ENCODE peak calls at places on chromosomes 13 and 19, in five cellular contexts. V is PC-3, K is ovary, N is IMR-90, Z is psoas muscle. U is an unnamed sample.

GRCh38 chr19:55390461-55390880 is 4.7 kb downstream of the RPL28 start:
- DNase-seq in Z (no peak), K (no peak), V (no peak), N (no peak), U (no peak)

GRCh38 chr13:22278336-22278929 is 607.6 kb downstream of the FGF9 start:
- DNase-seq in N (peak; percentile 63), K (no peak), Z (no peak), V (peak; percentile 44), U (peak; percentile 80)

GRCh38 chr19:38842439-38843174 is 7.2 kb downstream of the HNRNPL start:
- DNase-seq in V (no peak), Z (peak; percentile 43), K (no peak), N (no peak), U (no peak)

GRCh38 chr19:6674868-6675305 is 4.9 kb upstream of the TNFSF14 start:
- DNase-seq in V (peak; percentile 87), Z (peak; percentile 74), K (no peak), N (peak; percentile 21), U (peak; percentile 85)

GRCh38 chr19:55660991-55661390 is 6.2 kb downstream of the U2AF2 start:
- DNase-seq in V (no peak), K (no peak), N (no peak), Z (peak; percentile 44), U (no peak)

GRCh38 chr19:5967994-5968430 is 9.9 kb downstream of the RANBP3 start:
- DNase-seq in N (peak; percentile 88), K (peak; percentile 43), V (peak; percentile 81), Z (no peak), U (peak; percentile 83)

GRCh38 chr19:10113964-10114650 is 2.6 kb downstream of the P2RY11 start:
- DNase-seq in K (no peak), V (peak; percentile 11), N (no peak), Z (peak; percentile 53), U (no peak)

GRCh38 chr19:16405797-16406196 is 66.0 kb downstream of the EPS15L1 start:
- DNase-seq in Z (peak; percentile 34), N (no peak), V (no peak), K (no peak), U (no peak)

GRCh38 chr19:46606019-46606418 is 4.9 kb downstream of the CALM3 start:
- DNase-seq in K (no peak), N (no peak), Z (no peak), V (no peak), U (no peak)

GRCh38 chr13:66837246-66837645 is 392.9 kb downstream of the PCDH9 start:
- DNase-seq in V (no peak), K (no peak), N (no peak), Z (no peak), U (no peak)

GRCh38 chr19:54422136-54422535 is 6.9 kb downstream of the TTYH1 start:
- DNase-seq in Z (no peak), V (no peak), N (no peak), K (no peak), U (no peak)

GRCh38 chr13:46903748-46904147 is 6.9 kb upstream of the HTR2A start:
- DNase-seq in Z (no peak), K (no peak), V (peak; percentile 37), N (peak; percentile 17), U (no peak)

GRCh38 chr19:3353493-3353892 is 12.9 kb upstream of the NFIC start:
- DNase-seq in K (no peak), N (no peak), Z (no peak), V (no peak), U (no peak)

GRCh38 chr19:3254520-3254919 is 30.1 kb downstream of the CELF5 start:
- DNase-seq in V (no peak), K (no peak), N (no peak), Z (no peak), U (no peak)

GRCh38 chr13:95749545-95749944 is 72.6 kb downstream of the DNAJC3 start:
- DNase-seq in N (no peak), K (no peak), Z (no peak), V (no peak), U (no peak)

GRCh38 chr13:79307866-79308298 is 98.2 kb downstream of the RBM26 start:
- DNase-seq in K (peak; percentile 30), Z (peak; percentile 39), N (peak; percentile 61), V (peak; percentile 3), U (peak; percentile 20)

GRCh38 chr19:49997709-49998108 is 27.5 kb downstream of the VRK3 start:
- DNase-seq in V (peak; percentile 48), N (peak; percentile 13), K (no peak), Z (no peak), U (no peak)

GRCh38 chr19:48992571-48993174 is 436 bp downstream of the GYS1 start:
- DNase-seq in Z (no peak), N (no peak), K (no peak), V (no peak), U (no peak)

GRCh38 chr13:90315061-90315460 is 1032.4 kb upstream of the MIR17HG start:
- DNase-seq in V (no peak), K (no peak), N (no peak), Z (no peak), U (no peak)

GRCh38 chr19:35109395-35110112 is 6.1 kb upstream of the FXYD3 start:
- DNase-seq in Z (peak; percentile 69), N (no peak), V (no peak), K (no peak), U (no peak)

GRCh38 chr19:47274071-47274890 is at the start of gene INAFM1:
- DNase-seq in N (peak; percentile 86), V (peak; percentile 87), K (peak; percentile 99), Z (peak; percentile 98), U (peak; percentile 98)

GRCh38 chr13:105346141-105346766 is 1189.2 kb downstream of the EFNB2 start:
- DNase-seq in N (peak; percentile 90), V (peak; percentile 70), Z (no peak), K (no peak), U (no peak)

GRCh38 chr13:37775871-37776270 is 93.7 kb downstream of the TRPC4 start:
- DNase-seq in Z (no peak), N (peak; percentile 60), V (no peak), K (no peak), U (no peak)

GRCh38 chr13:50539791-50540530 is 303.5 kb downstream of the DLEU7 start:
- DNase-seq in K (no peak), V (no peak), N (no peak), Z (no peak), U (no peak)

GRCh38 chr19:16969127-16969526 is 57.5 kb downstream of the CPAMD8 start:
- DNase-seq in K (no peak), V (peak; percentile 63), Z (no peak), N (no peak), U (no peak)

GRCh38 chr19:4980087-4980486 is 11.2 kb downstream of the KDM4B start:
- DNase-seq in V (no peak), K (no peak), Z (no peak), N (no peak), U (no peak)

GRCh38 chr19:44051654-44052402 is at the start of gene ZNF223:
- DNase-seq in Z (peak; percentile 96), V (no peak), K (peak; percentile 93), N (peak; percentile 89), U (peak; percentile 99)

GRCh38 chr13:106373304-106373988 is 162.0 kb downstream of the EFNB2 start:
- DNase-seq in K (no peak), Z (no peak), N (no peak), V (no peak), U (no peak)

GRCh38 chr19:40219721-40220276 is 1.6 kb upstream of the TTC9B start:
- DNase-seq in V (peak; percentile 76), N (peak; percentile 76), Z (no peak), K (no peak), U (peak; percentile 65)

GRCh38 chr19:41304706-41305483 is 5.1 kb upstream of the CCDC97 start:
- DNase-seq in N (no peak), K (no peak), Z (no peak), V (no peak), U (no peak)

GRCh38 chr13:27280009-27280646 is 9.5 kb downstream of the RASL11A start:
- DNase-seq in N (no peak), V (peak; percentile 92), Z (no peak), K (no peak), U (no peak)

GRCh38 chr19:3813473-3814392 is 27.6 kb upstream of the MATK start:
- DNase-seq in K (no peak), Z (no peak), N (no peak), V (no peak), U (no peak)

GRCh38 chr13:86584301-86584700 is 785.1 kb upstream of the SLITRK6 start:
- DNase-seq in Z (no peak), K (no peak), V (no peak), N (no peak), U (no peak)

GRCh38 chr19:47863514-47863936 is 4.5 kb downstream of the TPRX2 start:
- DNase-seq in Z (peak; percentile 89), V (peak; percentile 79), N (peak; percentile 55), K (peak; percentile 76), U (peak; percentile 85)

GRCh38 chr19:10180459-10180858 is 14.3 kb downstream of the DNMT1 start:
- DNase-seq in V (no peak), K (no peak), N (no peak), Z (no peak), U (no peak)

GRCh38 chr13:43242040-43242439 is 218.7 kb downstream of the DNAJC15 start:
- DNase-seq in N (peak; percentile 47), K (no peak), V (no peak), Z (no peak), U (no peak)

GRCh38 chr13:40618581-40619478 is 47.6 kb downstream of the FOXO1 start:
- DNase-seq in N (no peak), Z (peak; percentile 62), K (no peak), V (no peak), U (no peak)

DNA sequence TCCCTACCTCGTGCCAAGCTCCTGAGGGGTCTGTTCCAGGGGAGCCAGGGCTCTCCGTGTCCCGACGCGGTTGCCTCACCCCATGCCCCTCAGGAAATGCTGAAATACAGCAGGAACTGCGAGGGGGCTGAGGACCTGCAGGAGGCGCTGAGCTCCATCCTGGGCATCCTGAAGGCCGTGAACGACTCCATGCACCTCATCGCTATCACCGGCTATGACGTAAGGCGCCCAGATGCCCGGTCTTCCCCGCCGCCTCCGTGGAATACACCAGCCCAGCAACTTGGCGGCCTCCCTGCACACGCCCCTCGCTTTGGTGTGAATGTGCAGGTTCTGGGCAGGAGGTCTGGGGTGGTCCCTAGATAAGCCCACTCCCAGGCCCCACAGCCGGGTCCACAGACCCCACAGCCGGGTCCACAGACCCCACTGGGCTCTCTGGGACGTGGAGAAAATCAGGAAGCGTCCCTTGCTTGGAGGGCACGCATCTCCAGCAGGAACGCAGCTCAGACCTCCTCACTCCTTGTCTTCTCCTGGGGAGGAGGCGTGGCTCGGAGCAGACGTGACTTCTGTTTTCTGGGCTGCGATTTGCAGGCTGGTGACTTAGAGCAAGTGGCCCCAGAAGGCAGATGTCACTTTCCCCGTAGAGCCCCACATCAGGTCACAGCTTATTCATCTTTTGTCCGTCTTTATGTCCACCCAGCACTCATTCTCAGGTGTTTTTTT is 19.4 kb upstream of the F7 start:
- DNase-seq in K (no peak), N (peak; percentile 12), V (no peak), Z (peak; percentile 36), U (no peak)
- TF ChIP-seq CTCF in K (no peak), N (peak; percentile 43), V (no peak), Z (no peak), U (no peak)

GRCh38 chr19:567296-567900 is 5.0 kb upstream of the BSG start:
- DNase-seq in Z (no peak), N (no peak), V (no peak), K (no peak), U (no peak)
- H3K4me3 ChIP-seq in Z (no peak overlapping the region), N (no peak overlapping the region), V (no peak overlapping the region), K (no peak overlapping the region), U (no peak overlapping the region)

GRCh38 chr13:31901985-31902384 is 129.6 kb upstream of the FRY start:
- DNase-seq in V (no peak), K (no peak), Z (no peak), N (no peak), U (no peak)
- H3K4me1 ChIP-seq in V (no peaks in the 10 kb centered on the region), K (peaks cover 8% of the 10 kb centered on the region), Z (peaks cover 11% of the 10 kb centered on the region), N (no peaks in the 10 kb centered on the region), U (no peaks in the 10 kb centered on the region)

GRCh38 chr19:33219261-33219812 is 6.3 kb downstream of the SLC7A10 start:
- DNase-seq in V (no peak), N (peak; percentile 39), Z (no peak), K (no peak), U (no peak)
- TF ChIP-seq CTCF in V (peak; percentile 27), N (peak; percentile 17), Z (no peak), K (no peak), U (no peak)

U was measured in adrenal gland.